ENCODE peak calls at places on chromosomes 2 and 18, in six cellular contexts. X, O, A, Q, L and T are unnamed samples.

GRCh38 chr18:35522130-35522959 is 24.6 kb upstream of the INO80C start:
- DNase-seq in X (no peak), O (no peak), A (no peak), Q (no peak), L (no peak), T (no peak)

GRCh38 chr18:58257461-58257860 is 213.4 kb downstream of the NEDD4L start:
- DNase-seq in X (no peak), O (no peak), A (no peak), Q (no peak), L (no peak), T (no peak)

GRCh38 chr2:213229814-213230213 is 54.5 kb upstream of the SPAG16 start:
- DNase-seq in X (no peak), O (no peak), A (no peak), Q (peak), L (peak), T (peak)

GRCh38 chr18:34219651-34220050 is 5.1 kb downstream of the NOL4 start:
- DNase-seq in X (no peak), O (peak), A (no peak), Q (no peak), L (no peak), T (no peak)

GRCh38 chr2:349390-349789 is 61.5 kb upstream of the ALKAL2 start:
- DNase-seq in X (no peak), O (no peak), A (no peak), Q (no peak), L (no peak), T (no peak)

GRCh38 chr2:44731505-44731904 is 210.0 kb upstream of the SIX3 start:
- DNase-seq in X (no peak), O (no peak), A (no peak), Q (no peak), L (no peak), T (no peak)

GRCh38 chr2:45000341-45000901 is 8.8 kb downstream of the SIX2 start:
- DNase-seq in X (no peak), O (no peak), A (no peak), Q (no peak), L (no peak), T (peak)

GRCh38 chr2:241776336-241777166 is at the start of gene GAL3ST2:
- DNase-seq in X (no peak), O (no peak), A (no peak), Q (no peak), L (no peak), T (no peak)

GRCh38 chr2:97735161-97735561 is 21.8 kb downstream of the ZAP70 start:
- DNase-seq in X (no peak), O (no peak), A (no peak), Q (no peak), L (no peak), T (no peak)
- TF ChIP-seq CTCF in X (no peak), O (no peak), A (no peak), Q (no peak), L (no peak), T (no peak)

DNA sequence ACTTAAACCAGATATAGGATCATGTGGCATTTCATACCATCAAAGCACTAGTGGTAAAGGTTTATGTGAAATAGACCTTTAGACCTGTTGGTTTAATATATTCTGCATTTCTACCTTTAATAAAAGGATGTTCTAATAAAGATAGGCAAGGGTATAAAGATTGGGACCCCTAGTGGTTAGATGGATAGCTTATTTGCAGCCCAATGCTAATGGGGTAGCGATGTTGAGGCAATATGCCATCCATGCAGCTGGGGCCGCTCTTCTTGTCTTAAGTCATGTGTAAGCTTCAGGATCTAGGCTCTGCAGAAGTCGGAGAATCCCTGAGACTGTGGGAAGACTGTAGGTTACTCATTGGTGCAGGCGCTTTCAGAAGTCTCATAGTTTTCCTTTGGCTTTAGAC is 114.9 kb downstream of the ICOS start:
- DNase-seq in X (no peak), O (no peak), A (no peak), Q (no peak), L (no peak), T (no peak)
- TF ChIP-seq CTCF in X (peak), O (no peak), A (no peak), Q (peak), L (no peak), T (peak)

GRCh38 chr2:215553946-215554345 is 118.1 kb upstream of the FN1 start:
- DNase-seq in X (no peak), O (no peak), A (no peak), Q (no peak), L (no peak), T (no peak)
- TF ChIP-seq CTCF in X (no peak), O (no peak), A (no peak), Q (peak), L (no peak), T (no peak)

GRCh38 chr2:79910643-79911042 is 393.9 kb downstream of the LRRTM1 start:
- DNase-seq in X (no peak), O (no peak), A (no peak), Q (no peak), L (no peak), T (no peak)
- TF ChIP-seq CTCF in X (no peak), O (no peak), A (no peak), Q (no peak), L (no peak), T (no peak)

DNA sequence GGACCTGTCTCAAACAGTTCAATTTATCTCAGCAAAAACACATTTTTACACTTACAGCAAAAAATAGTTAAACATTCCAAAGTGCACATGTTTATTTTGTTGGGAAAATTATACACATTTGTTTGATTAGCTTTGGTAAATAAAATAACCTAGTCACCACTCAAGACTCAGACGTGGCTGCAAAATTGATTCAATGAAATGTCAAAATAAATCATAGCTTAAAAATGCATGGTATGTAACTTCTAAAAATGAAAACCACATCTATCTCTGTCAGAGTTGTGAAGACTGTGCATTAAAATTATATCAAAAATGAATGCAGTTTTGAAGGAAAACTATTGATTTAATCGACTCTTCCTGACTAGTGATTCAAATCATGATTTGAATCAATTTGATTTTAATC is 56.7 kb downstream of the GALNT14 start:
- DNase-seq in X (no peak), O (no peak), A (no peak), Q (no peak), L (no peak), T (no peak)
- TF ChIP-seq CTCF in X (no peak), O (no peak), A (no peak), Q (no peak), L (no peak), T (no peak)

DNA sequence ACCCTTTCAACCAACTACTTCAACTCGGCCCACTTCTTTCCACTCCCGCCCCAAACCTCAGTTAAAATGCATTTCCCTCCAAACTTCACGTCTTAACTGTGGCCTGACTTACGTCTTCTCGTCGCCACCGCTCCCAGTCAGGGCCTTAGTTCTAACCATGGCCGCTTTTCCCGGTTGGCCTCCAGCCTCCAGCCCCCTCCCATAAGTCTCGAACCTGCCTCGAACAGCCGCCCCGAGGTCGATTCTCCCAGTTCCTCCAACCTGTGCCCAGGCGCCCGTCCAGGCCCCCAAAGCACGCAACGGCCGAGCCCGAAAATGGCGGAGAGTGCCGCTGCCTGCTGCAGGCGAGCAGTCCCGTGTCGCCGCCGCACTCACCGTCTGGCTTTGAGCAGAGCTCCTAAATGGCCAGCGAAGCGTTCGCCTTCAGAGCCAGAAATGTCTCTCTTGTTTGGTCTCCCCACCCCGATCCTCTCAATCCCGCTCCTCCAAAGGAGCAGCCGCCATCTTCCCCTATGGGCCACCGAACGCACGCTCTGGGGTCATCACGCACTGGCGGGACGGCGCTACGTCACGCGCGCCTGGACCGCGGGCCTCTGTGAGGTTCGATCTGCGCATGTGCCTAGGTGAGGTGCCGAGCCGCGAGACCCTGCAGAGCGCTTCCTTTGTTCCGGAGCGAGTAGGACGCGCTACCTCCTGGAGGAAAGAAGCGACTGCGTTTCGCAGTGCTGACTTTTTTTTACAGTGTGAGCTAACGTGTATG is at the start of gene WDR33:
- DNase-seq in X (peak), O (peak), A (peak), Q (peak), L (peak), T (peak)
- TF ChIP-seq CTCF in X (no peak), O (no peak), A (no peak), Q (peak), L (no peak), T (no peak)

DNA sequence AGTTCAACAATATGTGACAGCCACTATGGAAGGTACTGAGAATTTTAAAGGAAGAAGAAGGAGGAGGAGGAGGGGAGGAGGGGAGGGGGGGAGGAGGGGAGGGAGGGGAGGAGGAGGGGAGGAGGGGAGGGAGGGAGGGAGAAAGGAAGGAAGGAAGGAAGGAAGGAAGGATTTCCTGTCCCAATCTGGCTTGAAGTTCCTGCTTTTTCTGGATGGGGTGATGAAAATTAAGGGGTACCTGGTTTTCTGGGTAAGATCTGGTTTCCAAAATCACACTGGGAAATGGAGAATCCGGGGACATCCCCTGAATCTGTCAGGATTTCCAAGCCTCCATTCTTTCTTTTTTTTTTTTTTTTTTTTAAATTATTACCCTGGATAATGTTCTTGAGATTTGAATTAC is 271.8 kb downstream of the MTX2 start:
- DNase-seq in X (no peak), O (no peak), A (no peak), Q (no peak), L (no peak), T (no peak)
- TF ChIP-seq CTCF in X (no peak), O (no peak), A (no peak), Q (no peak), L (no peak), T (no peak)

GRCh38 chr18:45733535-45733934 is 9.6 kb downstream of the SLC14A1 start:
- DNase-seq in X (no peak), O (no peak), A (no peak), Q (no peak), L (no peak), T (no peak)
- TF ChIP-seq CTCF in X (no peak), O (no peak), A (no peak), Q (no peak), L (no peak), T (no peak)